ENCODE peak calls at places on chromosomes 5 and 9, in eight cellular contexts. One of them, this sample, is unnamed.

GRCh38 chr5:141867139-141867538 is 11.1 kb downstream of the PCDH1 start:
- DNase-seq in fibroblast of lung: no peak
- DNase-seq in stimulated activated naive CD4-positive, alpha-beta T cell: no peak
- DNase-seq in AG04449: no peak
- DNase-seq in lower lobe of right lung: no peak
- DNase-seq in HTR-8/SVneo: no peak
- DNase-seq in activated T-cell treated with anti-CD3 and anti-CD28 coated beads, Interleukin-2, amount 50 U/mL, for 72 hours: no peak
- DNase-seq in A673: no peak
- DNase-seq in this sample: no peak

GRCh38 chr5:153629027-153629426 is 138.6 kb downstream of the GRIA1 start:
- DNase-seq in fibroblast of lung: peak; percentile 97
- DNase-seq in stimulated activated naive CD4-positive, alpha-beta T cell: no peak
- DNase-seq in AG04449: peak; percentile 91
- DNase-seq in lower lobe of right lung: peak; percentile 47
- DNase-seq in HTR-8/SVneo: peak; percentile 62
- DNase-seq in activated T-cell treated with anti-CD3 and anti-CD28 coated beads, Interleukin-2, amount 50 U/mL, for 72 hours: no peak
- DNase-seq in A673: peak; percentile 50
- DNase-seq in this sample: peak; percentile 96

GRCh38 chr9:87465791-87466190 is 31.9 kb upstream of the DAPK1 start:
- DNase-seq in fibroblast of lung: no peak
- DNase-seq in stimulated activated naive CD4-positive, alpha-beta T cell: no peak
- DNase-seq in AG04449: no peak
- DNase-seq in lower lobe of right lung: no peak
- DNase-seq in HTR-8/SVneo: no peak
- DNase-seq in activated T-cell treated with anti-CD3 and anti-CD28 coated beads, Interleukin-2, amount 50 U/mL, for 72 hours: no peak
- DNase-seq in A673: no peak
- DNase-seq in this sample: no peak

GRCh38 chr5:138573223-138573622 is 2.0 kb downstream of the HSPA9 start:
- DNase-seq in fibroblast of lung: no peak
- DNase-seq in stimulated activated naive CD4-positive, alpha-beta T cell: no peak
- DNase-seq in AG04449: no peak
- DNase-seq in lower lobe of right lung: no peak
- DNase-seq in HTR-8/SVneo: no peak
- DNase-seq in activated T-cell treated with anti-CD3 and anti-CD28 coated beads, Interleukin-2, amount 50 U/mL, for 72 hours: no peak
- DNase-seq in A673: no peak
- DNase-seq in this sample: no peak

GRCh38 chr9:111961011-111961410 is 64.4 kb downstream of the UGCG start:
- DNase-seq in fibroblast of lung: peak; percentile 82
- DNase-seq in stimulated activated naive CD4-positive, alpha-beta T cell: no peak
- DNase-seq in AG04449: no peak
- DNase-seq in lower lobe of right lung: no peak
- DNase-seq in HTR-8/SVneo: no peak
- DNase-seq in activated T-cell treated with anti-CD3 and anti-CD28 coated beads, Interleukin-2, amount 50 U/mL, for 72 hours: no peak
- DNase-seq in A673: no peak
- DNase-seq in this sample: no peak

GRCh38 chr5:131932235-131932634 is 13.2 kb downstream of the MEIKIN start:
- DNase-seq in fibroblast of lung: no peak
- DNase-seq in stimulated activated naive CD4-positive, alpha-beta T cell: no peak
- DNase-seq in AG04449: no peak
- DNase-seq in lower lobe of right lung: no peak
- DNase-seq in HTR-8/SVneo: no peak
- DNase-seq in activated T-cell treated with anti-CD3 and anti-CD28 coated beads, Interleukin-2, amount 50 U/mL, for 72 hours: no peak
- DNase-seq in A673: no peak
- DNase-seq in this sample: no peak

GRCh38 chr9:75265525-75265972 is 177.2 kb downstream of the OSTF1 start:
- DNase-seq in fibroblast of lung: peak; percentile 17
- DNase-seq in stimulated activated naive CD4-positive, alpha-beta T cell: peak; percentile 26
- DNase-seq in AG04449: no peak
- DNase-seq in lower lobe of right lung: no peak
- DNase-seq in HTR-8/SVneo: peak; percentile 38
- DNase-seq in activated T-cell treated with anti-CD3 and anti-CD28 coated beads, Interleukin-2, amount 50 U/mL, for 72 hours: peak; percentile 56
- DNase-seq in A673: peak; percentile 67
- DNase-seq in this sample: peak; percentile 1

GRCh38 chr9:14865206-14865605 is 45.0 kb downstream of the FREM1 start:
- DNase-seq in fibroblast of lung: no peak
- DNase-seq in stimulated activated naive CD4-positive, alpha-beta T cell: no peak
- DNase-seq in AG04449: no peak
- DNase-seq in lower lobe of right lung: no peak
- DNase-seq in HTR-8/SVneo: no peak
- DNase-seq in activated T-cell treated with anti-CD3 and anti-CD28 coated beads, Interleukin-2, amount 50 U/mL, for 72 hours: no peak
- DNase-seq in A673: no peak
- DNase-seq in this sample: no peak

GRCh38 chr5:112554089-112554977 is 135.3 kb upstream of the EPB41L4A start:
- DNase-seq in fibroblast of lung: no peak
- DNase-seq in stimulated activated naive CD4-positive, alpha-beta T cell: no peak
- DNase-seq in AG04449: no peak
- DNase-seq in lower lobe of right lung: no peak
- DNase-seq in HTR-8/SVneo: no peak
- DNase-seq in activated T-cell treated with anti-CD3 and anti-CD28 coated beads, Interleukin-2, amount 50 U/mL, for 72 hours: no peak
- DNase-seq in A673: no peak
- DNase-seq in this sample: no peak

GRCh38 chr5:90866333-90866732 is 307.7 kb downstream of the ADGRV1 start:
- DNase-seq in fibroblast of lung: peak; percentile 34
- DNase-seq in stimulated activated naive CD4-positive, alpha-beta T cell: peak; percentile 19
- DNase-seq in AG04449: no peak
- DNase-seq in lower lobe of right lung: no peak
- DNase-seq in HTR-8/SVneo: peak; percentile 26
- DNase-seq in activated T-cell treated with anti-CD3 and anti-CD28 coated beads, Interleukin-2, amount 50 U/mL, for 72 hours: no peak
- DNase-seq in A673: peak; percentile 73
- DNase-seq in this sample: no peak

GRCh38 chr9:68836788-68837187 is 131.7 kb downstream of the PIP5K1B start:
- DNase-seq in fibroblast of lung: no peak
- DNase-seq in stimulated activated naive CD4-positive, alpha-beta T cell: no peak
- DNase-seq in AG04449: no peak
- DNase-seq in lower lobe of right lung: no peak
- DNase-seq in HTR-8/SVneo: no peak
- DNase-seq in activated T-cell treated with anti-CD3 and anti-CD28 coated beads, Interleukin-2, amount 50 U/mL, for 72 hours: no peak
- DNase-seq in A673: no peak
- DNase-seq in this sample: no peak

GRCh38 chr5:33834334-33834733 is 57.5 kb downstream of the ADAMTS12 start:
- DNase-seq in fibroblast of lung: peak; percentile 85
- DNase-seq in stimulated activated naive CD4-positive, alpha-beta T cell: no peak
- DNase-seq in AG04449: peak; percentile 55
- DNase-seq in lower lobe of right lung: no peak
- DNase-seq in HTR-8/SVneo: no peak
- DNase-seq in activated T-cell treated with anti-CD3 and anti-CD28 coated beads, Interleukin-2, amount 50 U/mL, for 72 hours: no peak
- DNase-seq in A673: no peak
- DNase-seq in this sample: no peak

GRCh38 chr5:14109771-14110170 is 33.4 kb upstream of the TRIO start:
- DNase-seq in fibroblast of lung: no peak
- DNase-seq in stimulated activated naive CD4-positive, alpha-beta T cell: no peak
- DNase-seq in AG04449: no peak
- DNase-seq in lower lobe of right lung: no peak
- DNase-seq in HTR-8/SVneo: no peak
- DNase-seq in activated T-cell treated with anti-CD3 and anti-CD28 coated beads, Interleukin-2, amount 50 U/mL, for 72 hours: no peak
- DNase-seq in A673: peak; percentile 37
- DNase-seq in this sample: no peak

GRCh38 chr5:37754976-37755375 is 84.9 kb downstream of the GDNF start:
- DNase-seq in fibroblast of lung: no peak
- DNase-seq in stimulated activated naive CD4-positive, alpha-beta T cell: no peak
- DNase-seq in AG04449: no peak
- DNase-seq in lower lobe of right lung: no peak
- DNase-seq in HTR-8/SVneo: no peak
- DNase-seq in activated T-cell treated with anti-CD3 and anti-CD28 coated beads, Interleukin-2, amount 50 U/mL, for 72 hours: no peak
- DNase-seq in A673: no peak
- DNase-seq in this sample: no peak

GRCh38 chr5:111962906-111963305 is 205.9 kb upstream of the NREP start:
- DNase-seq in fibroblast of lung: no peak
- DNase-seq in stimulated activated naive CD4-positive, alpha-beta T cell: no peak
- DNase-seq in AG04449: no peak
- DNase-seq in lower lobe of right lung: no peak
- DNase-seq in HTR-8/SVneo: no peak
- DNase-seq in activated T-cell treated with anti-CD3 and anti-CD28 coated beads, Interleukin-2, amount 50 U/mL, for 72 hours: no peak
- DNase-seq in A673: no peak
- DNase-seq in this sample: no peak

GRCh38 chr9:127105805-127106492 is 16.5 kb downstream of the ANGPTL2 start:
- DNase-seq in fibroblast of lung: no peak
- DNase-seq in stimulated activated naive CD4-positive, alpha-beta T cell: no peak
- DNase-seq in AG04449: no peak
- DNase-seq in lower lobe of right lung: no peak
- DNase-seq in HTR-8/SVneo: no peak
- DNase-seq in activated T-cell treated with anti-CD3 and anti-CD28 coated beads, Interleukin-2, amount 50 U/mL, for 72 hours: no peak
- DNase-seq in A673: no peak
- DNase-seq in this sample: no peak

GRCh38 chr5:120872292-120872691 is 408.2 kb downstream of the PRR16 start:
- DNase-seq in fibroblast of lung: no peak
- DNase-seq in stimulated activated naive CD4-positive, alpha-beta T cell: no peak
- DNase-seq in AG04449: no peak
- DNase-seq in lower lobe of right lung: no peak
- DNase-seq in HTR-8/SVneo: no peak
- DNase-seq in activated T-cell treated with anti-CD3 and anti-CD28 coated beads, Interleukin-2, amount 50 U/mL, for 72 hours: no peak
- DNase-seq in A673: no peak
- DNase-seq in this sample: no peak

GRCh38 chr9:33750839-33751339 is 44.5 kb upstream of the PRSS3 start:
- DNase-seq in fibroblast of lung: peak; percentile 6
- DNase-seq in stimulated activated naive CD4-positive, alpha-beta T cell: no peak
- DNase-seq in AG04449: no peak
- DNase-seq in lower lobe of right lung: no peak
- DNase-seq in HTR-8/SVneo: no peak
- DNase-seq in activated T-cell treated with anti-CD3 and anti-CD28 coated beads, Interleukin-2, amount 50 U/mL, for 72 hours: no peak
- DNase-seq in A673: no peak
- DNase-seq in this sample: no peak

GRCh38 chr9:22158275-22158674 is 149.2 kb upstream of the CDKN2B start:
- DNase-seq in fibroblast of lung: no peak
- DNase-seq in stimulated activated naive CD4-positive, alpha-beta T cell: no peak
- DNase-seq in AG04449: no peak
- DNase-seq in lower lobe of right lung: no peak
- DNase-seq in HTR-8/SVneo: no peak
- DNase-seq in activated T-cell treated with anti-CD3 and anti-CD28 coated beads, Interleukin-2, amount 50 U/mL, for 72 hours: no peak
- DNase-seq in A673: no peak
- DNase-seq in this sample: no peak